ENCODE peak calls at places on chromosomes 4 and X, in six cellular contexts. D, E, Z, A, J and B are unnamed samples.

GRCh38 chr4:182975806-182976205 is 58.6 kb upstream of the DCTD start:
- DNase-seq in J (no peak), A (no peak), E (no peak), Z (no peak), D (no peak), B (no peak)

GRCh38 chr4:15920723-15921591 is 17.6 kb downstream of the FGFBP1 start:
- DNase-seq in E (no peak), J (no peak), D (no peak), A (peak; percentile 81), Z (peak; percentile 88), B (peak; percentile 35)

GRCh38 chr4:143294310-143294709 is 42.4 kb upstream of the GAB1 start:
- DNase-seq in Z (peak; percentile 91), E (no peak), D (no peak), J (no peak), A (peak; percentile 84), B (peak; percentile 6)

GRCh38 chr4:65943076-65943475 is 272.8 kb upstream of the EPHA5 start:
- DNase-seq in D (no peak), J (no peak), A (no peak), E (no peak), Z (no peak), B (no peak)

GRCh38 chr4:78660559-78660958 is 109.0 kb downstream of the ANXA3 start:
- DNase-seq in Z (no peak), J (no peak), A (no peak), E (no peak), D (no peak), B (no peak)

GRCh38 chr4:4496604-4497372 is 45.1 kb downstream of the STX18 start:
- DNase-seq in Z (no peak), A (no peak), J (no peak), D (no peak), E (no peak), B (no peak)

GRCh38 chr4:5942947-5943346 is 50.1 kb upstream of the CRMP1 start:
- DNase-seq in A (no peak), Z (no peak), E (peak; percentile 22), D (no peak), J (no peak), B (no peak)

GRCh38 chr4:182015893-182016292 is 227.3 kb upstream of the TENM3 start:
- DNase-seq in D (no peak), E (no peak), J (no peak), Z (no peak), A (no peak), B (no peak)

GRCh38 chrX:138917781-138918180 is 206.3 kb upstream of the FGF13 start:
- DNase-seq in E (no peak), Z (no peak), A (no peak), D (no peak), J (no peak), B (no peak)

GRCh38 chr4:182768821-182769220 is 148.4 kb downstream of the DCTD start:
- DNase-seq in A (no peak), J (no peak), D (no peak), E (no peak), Z (no peak), B (no peak)

GRCh38 chr4:36337665-36338064 is 56.2 kb downstream of the DTHD1 start:
- DNase-seq in D (no peak), J (no peak), E (no peak), A (no peak), Z (no peak), B (no peak)

GRCh38 chrX:281166-281999 is at the start of gene PLCXD1:
- DNase-seq in Z (no peak), D (no peak), A (peak; percentile 32), J (no peak), E (peak; percentile 76), B (no peak)

GRCh38 chrX:13194291-13195103 is 125.4 kb downstream of the ATXN3L start:
- DNase-seq in E (no peak), Z (no peak), D (no peak), J (no peak), A (no peak), B (no peak)

GRCh38 chrX:43750248-43750676 is 94.2 kb downstream of the MAOA start:
- DNase-seq in E (no peak), A (peak; percentile 49), J (peak; percentile 4), D (no peak), Z (peak; percentile 27), B (peak; percentile 3)

GRCh38 chr4:138204507-138204906 is 37.6 kb downstream of the SLC7A11 start:
- DNase-seq in A (no peak), J (no peak), Z (no peak), E (no peak), D (no peak), B (no peak)

GRCh38 chr4:15805583-15806517 is 27.7 kb downstream of the CD38 start:
- DNase-seq in Z (no peak), A (peak; percentile 31), E (no peak), J (peak; percentile 27), D (no peak), B (no peak)

GRCh38 chr4:69830529-69831269 is 29.2 kb downstream of the SULT1E1 start:
- DNase-seq in E (peak; percentile 41), Z (no peak), J (no peak), A (peak; percentile 47), D (no peak), B (no peak)

GRCh38 chrX:150543230-150544155 is 24.9 kb upstream of the MTM1 start:
- DNase-seq in A (no peak), J (no peak), E (no peak), D (no peak), Z (no peak), B (no peak)

GRCh38 chrX:21481761-21482160 is 107.5 kb downstream of the CNKSR2 start:
- DNase-seq in E (no peak), J (no peak), A (no peak), Z (no peak), D (no peak), B (no peak)

GRCh38 chrX:73851014-73852009 is 288.3 kb downstream of the CHIC1 start:
- DNase-seq in E (peak; percentile 90), J (no peak), Z (peak; percentile 87), A (peak; percentile 87), D (no peak), B (no peak)

GRCh38 chr4:41060352-41061318 is 153.7 kb downstream of the APBB2 start:
- DNase-seq in D (no peak), J (no peak), Z (no peak), A (no peak), E (no peak), B (no peak)